ENCODE peak calls at places on chromosomes 5 and 9, in five cellular contexts. G is germinal center; U is stimulated activated CD4-positive, alpha-beta T cell treated with anti-CD3 and anti-CD28 coated beads, Interleukin-1b, Interleukin-23, amount 100 ng/mL, for 1 hour; M is colonic mucosa; X is sigmoid colon. T is an unnamed sample.

GRCh38 chr9:127418037-127418471 is 6.1 kb upstream of the ZNF79 start:
- DNase-seq in G (peak; percentile 36), U (no peak), M (no peak), X (no peak), T (no peak)

GRCh38 chr9:111914749-111915424 is 18.3 kb downstream of the UGCG start:
- DNase-seq in G (no peak), U (no peak), M (no peak), X (no peak), T (no peak)

GRCh38 chr5:72358925-72359324 is 38.8 kb downstream of the PTCD2 start:
- DNase-seq in G (no peak), U (no peak), M (no peak), X (no peak), T (no peak)

GRCh38 chr5:174606646-174607045 is 117.7 kb upstream of the MSX2 start:
- DNase-seq in G (no peak), U (no peak), M (no peak), X (no peak), T (no peak)

GRCh38 chr5:139838381-139839197 is 43.0 kb downstream of the PSD2 start:
- DNase-seq in G (no peak), U (no peak), M (no peak), X (peak; percentile 42), T (peak; percentile 59)

GRCh38 chr5:1282139-1282992 is 12.5 kb downstream of the TERT start:
- DNase-seq in G (no peak), U (no peak), M (peak; percentile 15), X (peak; percentile 60), T (peak; percentile 85)

GRCh38 chr5:162603399-162603798 is 535.8 kb downstream of the GABRG2 start:
- DNase-seq in G (no peak), U (no peak), M (no peak), X (no peak), T (no peak)

GRCh38 chr5:131230406-131230805 is 33.4 kb upstream of the CDC42SE2 start:
- DNase-seq in G (no peak), U (no peak), M (no peak), X (no peak), T (no peak)

GRCh38 chr5:139694556-139695182 is 46.5 kb downstream of the CXXC5 start:
- DNase-seq in G (no peak), U (no peak), M (no peak), X (no peak), T (no peak)

GRCh38 chr5:153960269-153961215 is 78.2 kb downstream of the FAM114A2 start:
- DNase-seq in G (no peak), U (no peak), M (no peak), X (no peak), T (no peak)

GRCh38 chr5:158456756-158457155 is 597.8 kb upstream of the CLINT1 start:
- DNase-seq in G (no peak), U (no peak), M (no peak), X (no peak), T (peak; percentile 81)

GRCh38 chr9:95561913-95562312 is 45.1 kb upstream of the PTCH1 start:
- DNase-seq in G (no peak), U (no peak), M (no peak), X (no peak), T (no peak)

GRCh38 chr5:79236970-79237734 is 1.2 kb downstream of the JMY start:
- DNase-seq in G (peak; percentile 41), U (no peak), M (peak; percentile 60), X (peak; percentile 72), T (peak; percentile 77)

GRCh38 chr9:121599872-121600585 is 51.4 kb upstream of the DAB2IP start:
- DNase-seq in G (no peak), U (no peak), M (no peak), X (no peak), T (no peak)

GRCh38 chr9:115278241-115279035 is 160.5 kb upstream of the TNC start:
- DNase-seq in G (no peak), U (no peak), M (no peak), X (no peak), T (no peak)

GRCh38 chr9:20658677-20659473 is 25.2 kb upstream of the FOCAD start:
- DNase-seq in G (no peak), U (no peak), M (peak; percentile 19), X (no peak), T (no peak)

GRCh38 chr5:62199792-62200716 is 106.0 kb upstream of the KIF2A start:
- DNase-seq in G (no peak), U (no peak), M (no peak), X (no peak), T (no peak)